ENCODE peak calls at places on chromosomes 6 and 20, in ten cellular contexts. K, L, V, X, B, Z, T, I, U and N are unnamed samples.

GRCh38 chr6:111263837-111264236 is 176.5 kb downstream of the SLC16A10 start:
- DNase-seq in T (peak; percentile 75), B (no peak), L (no peak), U (no peak), Z (no peak), I (no peak), V (no peak), X (no peak), K (peak; percentile 57), N (no peak)

GRCh38 chr20:37524859-37525708 is 2.6 kb downstream of the BLCAP start:
- DNase-seq in B (no peak), K (peak; percentile 29), U (peak; percentile 66), L (no peak), Z (no peak), T (peak; percentile 82), I (no peak), V (no peak), X (no peak), N (peak; percentile 100)

GRCh38 chr6:13859871-13860555 is 45.7 kb upstream of the MCUR1 start:
- DNase-seq in X (no peak), K (peak; percentile 54), I (no peak), U (no peak), V (peak; percentile 17), B (no peak), Z (peak; percentile 49), T (no peak), L (no peak), N (no peak)

GRCh38 chr6:150584596-150584995 is 15.1 kb upstream of the PLEKHG1 start:
- DNase-seq in K (no peak), X (no peak), I (no peak), B (no peak), U (no peak), T (no peak), L (no peak), V (no peak), Z (no peak), N (no peak)

GRCh38 chr20:16615199-16615598 is 42.0 kb upstream of the KIF16B start:
- DNase-seq in V (no peak), Z (peak; percentile 30), K (no peak), T (peak; percentile 80), I (peak; percentile 42), U (no peak), X (no peak), B (no peak), L (no peak), N (no peak)

GRCh38 chr6:167443098-167443680 is 118.3 kb downstream of the TTLL2 start:
- DNase-seq in X (no peak), U (no peak), L (no peak), B (no peak), V (no peak), Z (no peak), K (no peak), I (no peak), T (no peak), N (no peak)

GRCh38 chr6:150394886-150395285 is 26.1 kb downstream of the IYD start:
- DNase-seq in B (no peak), X (no peak), T (no peak), K (no peak), U (no peak), I (no peak), V (no peak), Z (no peak), L (no peak), N (no peak)

GRCh38 chr6:1324926-1325325 is 13.0 kb downstream of the FOXQ1 start:
- DNase-seq in U (no peak), T (no peak), I (no peak), Z (no peak), X (no peak), L (no peak), B (no peak), K (no peak), V (no peak), N (no peak)

GRCh38 chr20:25057234-25058050 is 497 bp downstream of the ACSS1 start:
- DNase-seq in I (peak; percentile 28), V (peak; percentile 84), T (peak; percentile 47), L (peak; percentile 85), Z (peak; percentile 87), K (peak; percentile 28), X (peak; percentile 54), B (peak; percentile 89), U (peak; percentile 69), N (no peak)